ENCODE peak calls at places on chromosomes 16 and 17, in ten cellular contexts. C is T47D; K is cardiac fibroblast; A is COLO829; E is midbrain; O is glomerular endothelial cell; N is activated CD8-positive, alpha-beta T cell treated with anti-CD3 and anti-CD28 coated beads, Interleukin-2, amount 10 ng/mL, durations not matched to agents 7 days and 5 days; Y is effector CD4-positive, alpha-beta T cell; J is activated CD4-positive, alpha-beta T cell treated with anti-CD3 and anti-CD28 coated beads for 1 hour; F is stimulated activated CD4-positive, alpha-beta T cell treated with anti-CD3 and anti-CD28 coated beads, TNF-alpha, amount 100 ng/mL, for 24 hours. W is an unnamed sample.

GRCh38 chr17:40399185-40399584 is 18.5 kb downstream of the TOP2A start:
- DNase-seq in N (no peak), E (peak; percentile 15), Y (no peak), F (no peak), O (no peak), A (peak; percentile 40), J (no peak), C (no peak), K (peak; percentile 81), W (no peak)

GRCh38 chr16:77897831-77898540 is 109.6 kb downstream of the VAT1L start:
- DNase-seq in A (no peak), O (no peak), Y (no peak), F (no peak), C (no peak), N (no peak), K (no peak), E (no peak), J (no peak), W (no peak)

GRCh38 chr16:88086571-88087516 is 135.6 kb downstream of the BANP start:
- DNase-seq in O (no peak), K (no peak), F (no peak), N (no peak), E (no peak), J (no peak), Y (no peak), A (no peak), C (no peak), W (no peak)

GRCh38 chr16:66996324-66996982 is 8.1 kb downstream of the CES4A start:
- DNase-seq in C (no peak), K (peak; percentile 79), J (no peak), O (no peak), E (peak; percentile 96), F (no peak), A (peak; percentile 55), N (no peak), Y (no peak), W (peak; percentile 39)

GRCh38 chr16:17605784-17606183 is 135.0 kb upstream of the XYLT1 start:
- DNase-seq in F (no peak), O (no peak), J (no peak), A (no peak), Y (no peak), N (no peak), E (no peak), C (no peak), K (no peak), W (no peak)

GRCh38 chr17:41811549-41812175 is at the start of gene P3H4:
- DNase-seq in K (peak; percentile 82), J (peak; percentile 63), O (no peak), A (peak; percentile 60), N (peak; percentile 80), E (peak; percentile 77), C (peak; percentile 94), F (peak; percentile 35), Y (peak; percentile 60), W (peak; percentile 92)

GRCh38 chr16:9016824-9017223 is 53.1 kb upstream of the USP7 start:
- DNase-seq in K (no peak), N (no peak), C (no peak), A (peak; percentile 49), J (no peak), F (no peak), Y (no peak), O (no peak), E (peak; percentile 35), W (no peak)

GRCh38 chr16:278863-279366 is 1.5 kb upstream of the ARHGDIG start:
- DNase-seq in N (peak; percentile 66), A (no peak), C (no peak), Y (no peak), O (peak; percentile 3), K (peak; percentile 56), F (no peak), J (no peak), E (no peak), W (peak; percentile 49)

GRCh38 chr17:19728114-19728495 is 11.7 kb upstream of the SLC47A2 start:
- DNase-seq in N (no peak), J (no peak), E (peak; percentile 82), O (no peak), K (peak; percentile 96), F (no peak), Y (no peak), C (peak; percentile 69), A (no peak), W (no peak)

GRCh38 chr16:23382279-23382678 is 70.7 kb downstream of the COG7 start:
- DNase-seq in N (no peak), O (no peak), Y (no peak), F (no peak), C (no peak), A (no peak), K (no peak), E (no peak), J (no peak), W (no peak)

GRCh38 chr17:83135692-83136091 is 56.3 kb downstream of the METRNL start:
- DNase-seq in K (no peak), A (no peak), E (no peak), C (no peak), N (no peak), F (no peak), O (no peak), J (no peak), Y (no peak), W (no peak)

GRCh38 chr17:65633988-65634387 is 72.5 kb upstream of the AXIN2 start:
- DNase-seq in O (peak; percentile 41), Y (no peak), E (no peak), K (peak; percentile 13), F (no peak), N (no peak), C (no peak), A (no peak), J (no peak), W (no peak)

GRCh38 chr16:84738255-84739038 is 38.6 kb downstream of the USP10 start:
- DNase-seq in N (peak; percentile 86), O (peak; percentile 72), E (peak; percentile 67), J (peak; percentile 52), F (peak; percentile 57), K (peak; percentile 83), C (peak; percentile 35), A (peak; percentile 54), Y (peak; percentile 71), W (peak; percentile 79)

GRCh38 chr17:73342057-73342522 is 30.3 kb upstream of the CDC42EP4 start:
- DNase-seq in F (no peak), J (no peak), C (no peak), E (peak; percentile 94), N (no peak), O (peak; percentile 27), A (peak; percentile 62), K (peak; percentile 96), Y (no peak), W (no peak)